ENCODE peak calls at places on chromosomes 16 and 17, in seven cellular contexts. Z is suprapubic skin; C is cardiac muscle cell; D is CD8-positive, alpha-beta T cell; S is hepatocyte; B is body of pancreas; N is uterus. J is an unnamed sample.

GRCh38 chr16:84091460-84091859 is 25.3 kb downstream of the MBTPS1 start:
- DNase-seq in S (no peak), C (no peak), Z (no peak), N (no peak), D (no peak), B (no peak), J (no peak)

GRCh38 chr17:19769946-19770652 is 22.0 kb upstream of the ALDH3A1 start:
- DNase-seq in S (no peak), D (no peak), C (no peak), Z (no peak), N (no peak), B (no peak), J (no peak)

GRCh38 chr16:11128211-11129123 is 127.5 kb downstream of the SOCS1 start:
- DNase-seq in Z (no peak), S (peak), N (peak), C (no peak), D (no peak), B (peak), J (no peak)

GRCh38 chr16:83762141-83763024 is 45.4 kb upstream of the HSBP1 start:
- DNase-seq in Z (no peak), D (no peak), C (no peak), S (no peak), N (no peak), B (no peak), J (no peak)

GRCh38 chr17:4914009-4914408 is 11.1 kb upstream of the CHRNE start:
- DNase-seq in Z (no peak), B (no peak), D (no peak), N (no peak), S (no peak), C (no peak), J (no peak)

GRCh38 chr17:20703781-20704180 is 124.3 kb downstream of the CDRT15L2 start:
- DNase-seq in N (no peak), S (no peak), B (no peak), D (no peak), Z (no peak), C (no peak), J (no peak)

GRCh38 chr17:77449908-77450741 is 309.4 kb downstream of the SEC14L1 start:
- DNase-seq in N (peak), C (peak), Z (peak), D (no peak), B (peak), S (peak), J (no peak)

GRCh38 chr16:47779201-47780016 is 318.3 kb downstream of the PHKB start:
- DNase-seq in N (no peak), C (no peak), Z (no peak), D (no peak), S (no peak), B (no peak), J (no peak)

GRCh38 chr17:40317345-40317873 is 8.4 kb downstream of the RARA start:
- DNase-seq in C (peak), B (no peak), Z (peak), S (peak), N (peak), D (peak), J (no peak)

GRCh38 chr16:67101301-67101675 is 8.5 kb upstream of the PHAF1 start:
- DNase-seq in D (no peak), B (no peak), S (no peak), Z (no peak), N (no peak), C (no peak), J (no peak)

GRCh38 chr16:70253291-70254094 is 1.8 kb upstream of the EXOSC6 start:
- DNase-seq in Z (no peak), B (peak), C (peak), N (no peak), S (peak), D (peak), J (no peak)

GRCh38 chr16:30777591-30778297 is 9.3 kb downstream of the ZNF629 start:
- DNase-seq in N (no peak), Z (no peak), B (no peak), D (no peak), C (no peak), S (no peak), J (no peak)

GRCh38 chr17:79850571-79851460 is 11.6 kb upstream of the CBX4 start:
- DNase-seq in N (no peak), S (peak), D (no peak), Z (no peak), C (no peak), B (no peak), J (no peak)

GRCh38 chr17:67931227-67931626 is 65.0 kb downstream of the C17orf58 start:
- DNase-seq in C (no peak), Z (no peak), N (no peak), S (no peak), B (no peak), D (no peak), J (no peak)

GRCh38 chr17:77282524-77283515 is 142.1 kb downstream of the SEC14L1 start:
- DNase-seq in Z (no peak), C (no peak), D (no peak), N (no peak), S (peak), B (peak), J (no peak)

GRCh38 chr17:5122586-5123342 is 6.9 kb downstream of the USP6 start:
- DNase-seq in B (peak), N (peak), S (peak), D (no peak), Z (peak), C (peak), J (no peak)

GRCh38 chr16:67760206-67760605 is 41.1 kb upstream of the GFOD2 start:
- DNase-seq in Z (no peak), S (no peak), N (no peak), C (no peak), B (no peak), D (no peak), J (peak)

GRCh38 chr16:86455116-86455515 is 55.2 kb upstream of the FOXF1 start:
- DNase-seq in N (no peak), S (peak), B (no peak), Z (no peak), D (no peak), C (no peak), J (no peak)

GRCh38 chr16:67672739-67673662 is 6.4 kb downstream of the C16orf86 start:
- DNase-seq in Z (no peak), B (peak), C (peak), S (peak), N (no peak), D (peak), J (no peak)

GRCh38 chr16:15650019-15650697 is at the start of gene NDE1:
- DNase-seq in D (peak), C (peak), Z (peak), B (peak), S (peak), N (peak), J (peak)
- TF ChIP-seq CTCF in D (no peak), C (no peak), Z (no peak), B (no peak), S (no peak), N (peak), J (no peak)

DNA sequence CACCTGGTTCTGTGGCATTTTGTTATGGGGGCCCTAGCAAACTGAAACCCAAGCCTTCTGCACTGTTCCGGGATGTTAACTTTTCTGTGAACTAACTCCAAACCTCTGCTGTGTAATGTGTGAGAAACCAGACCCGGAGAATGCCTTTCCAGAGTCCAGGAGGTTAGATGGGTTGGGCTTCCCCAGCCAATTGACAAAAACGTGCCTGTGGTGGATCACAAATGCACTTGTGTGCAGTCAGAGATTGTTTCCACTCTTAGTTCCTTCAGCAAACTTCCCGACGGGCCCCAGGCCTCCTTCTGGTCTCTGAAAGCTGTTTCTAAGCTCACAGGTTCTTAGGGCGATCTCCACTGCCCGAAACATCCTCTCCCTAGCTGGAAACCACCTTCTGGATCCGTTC is 13.7 kb upstream of the GGA2 start:
- DNase-seq in B (no peak), Z (no peak), N (no peak), S (no peak), C (no peak), D (no peak), J (no peak)
- H3K4me3 ChIP-seq in B (no peak), Z (no peak), N (no peak), S (no peak), C (no peak), D (no peak), J (no peak)

DNA sequence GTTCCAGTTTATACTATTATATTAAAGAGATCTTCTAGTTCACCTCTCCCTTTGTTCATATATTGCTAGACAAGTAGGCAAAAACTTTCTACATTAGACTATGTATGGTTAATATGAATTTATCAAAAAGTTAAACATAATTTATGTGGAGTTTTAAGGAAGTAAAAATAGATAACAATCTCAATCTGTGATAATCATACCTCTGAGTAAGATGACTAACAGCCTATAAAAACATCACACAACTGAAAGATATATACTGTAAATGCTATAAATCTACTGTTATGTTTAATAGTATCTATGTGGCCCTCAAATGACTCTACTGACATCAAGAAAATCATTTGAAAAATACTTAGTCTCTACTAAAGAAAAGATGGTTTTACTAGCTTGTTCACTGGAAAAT is 37.1 kb downstream of the AP1G1 start:
- DNase-seq in D (no peak), C (no peak), S (no peak), B (no peak), Z (no peak), N (no peak), J (peak)
- TF ChIP-seq CTCF in D (no peak), C (no peak), S (no peak), B (no peak), Z (no peak), N (no peak), J (no peak)

DNA sequence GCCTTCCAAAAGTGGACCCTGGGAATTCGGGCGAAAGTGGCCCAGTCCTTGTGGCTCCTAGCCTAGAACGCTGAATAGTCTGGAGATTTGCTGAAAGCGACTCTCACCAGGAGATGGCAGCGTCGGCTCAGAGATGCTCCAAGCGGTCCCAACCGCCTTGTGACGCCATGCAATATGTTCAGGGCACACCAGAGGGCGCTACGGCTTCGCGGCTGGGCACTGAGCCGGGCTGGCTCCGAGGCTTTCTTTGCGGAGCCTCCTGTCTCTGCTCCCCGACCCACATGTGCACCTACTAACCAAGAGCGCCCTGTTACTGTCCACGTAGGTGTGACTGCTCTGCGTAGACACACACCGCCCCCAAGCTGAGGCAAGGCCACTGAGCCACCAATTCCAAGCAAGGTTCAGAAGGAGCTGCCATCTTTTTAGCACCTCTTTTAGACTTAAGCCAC is 36.9 kb downstream of the SYCE1L start:
- DNase-seq in C (peak), B (peak), S (peak), N (peak), D (peak), Z (peak), J (peak)
- H3K4me3 ChIP-seq in C (no peak), B (no peak), S (no peak), N (no peak), D (peak), Z (peak), J (no peak)

GRCh38 chr17:48633266-48633816 is 7.2 kb upstream of the HOXB9 start:
- DNase-seq in N (no peak), D (no peak), Z (peak), S (no peak), C (no peak), B (no peak), J (no peak)

GRCh38 chr17:48634446-48635208 is 8.5 kb upstream of the HOXB9 start:
- DNase-seq in C (no peak), N (no peak), B (no peak), Z (no peak), D (no peak), S (no peak), J (no peak)

GRCh38 chr17:48639136-48639535 is 13.0 kb upstream of the HOXB9 start:
- DNase-seq in S (no peak), N (no peak), Z (no peak), D (no peak), B (no peak), C (no peak), J (no peak)

GRCh38 chr17:48637323-48638260 is 11.4 kb upstream of the HOXB9 start:
- DNase-seq in B (no peak), Z (no peak), N (no peak), S (no peak), D (no peak), C (no peak), J (no peak)

DNA sequence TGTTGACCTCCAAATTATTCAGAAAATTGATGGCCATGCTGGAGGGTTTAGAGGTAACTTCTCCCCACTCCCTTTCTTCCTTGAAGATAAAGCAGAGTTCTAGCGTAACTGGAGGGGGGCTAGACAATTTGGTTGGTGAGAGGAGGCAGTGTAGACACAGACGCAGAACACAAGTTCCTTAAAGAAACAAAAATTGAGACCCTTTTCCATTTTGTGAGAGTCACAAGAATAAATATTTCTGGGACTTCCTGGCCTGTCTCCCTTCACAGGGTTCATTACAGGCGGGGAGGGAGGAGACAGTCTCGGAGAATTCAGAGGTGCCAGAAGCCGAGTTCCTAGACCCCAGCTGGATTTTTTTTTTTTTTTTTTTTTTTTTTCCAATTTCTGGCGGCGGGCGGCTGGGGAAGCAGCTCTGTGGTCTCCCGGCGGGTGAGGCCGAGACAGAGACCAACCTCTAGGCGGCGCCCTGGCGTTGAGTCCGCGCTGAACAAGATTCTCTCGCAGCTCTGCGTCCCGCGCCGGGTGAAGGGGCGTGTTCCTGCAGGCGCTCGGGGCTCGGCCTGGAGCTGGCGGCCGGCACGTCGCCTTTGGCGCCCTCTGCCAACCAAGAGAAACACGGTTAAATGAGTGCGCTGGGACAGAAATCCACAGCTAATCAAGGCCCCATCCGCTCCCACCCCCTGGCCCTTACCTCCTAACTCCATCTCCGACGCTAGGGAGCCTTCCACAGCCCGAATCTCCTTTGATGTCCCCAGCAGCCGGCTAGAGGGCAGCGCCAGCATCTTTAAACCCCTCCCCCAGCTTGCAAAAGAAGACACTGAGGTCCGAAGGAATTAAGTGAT is 10.2 kb upstream of the HOXB9 start:
- DNase-seq in B (peak), N (peak), S (peak), D (peak), C (peak), Z (peak), J (no peak)
- TF ChIP-seq CTCF in B (peak), N (peak), S (peak), D (peak), C (peak), Z (peak), J (peak)

DNA sequence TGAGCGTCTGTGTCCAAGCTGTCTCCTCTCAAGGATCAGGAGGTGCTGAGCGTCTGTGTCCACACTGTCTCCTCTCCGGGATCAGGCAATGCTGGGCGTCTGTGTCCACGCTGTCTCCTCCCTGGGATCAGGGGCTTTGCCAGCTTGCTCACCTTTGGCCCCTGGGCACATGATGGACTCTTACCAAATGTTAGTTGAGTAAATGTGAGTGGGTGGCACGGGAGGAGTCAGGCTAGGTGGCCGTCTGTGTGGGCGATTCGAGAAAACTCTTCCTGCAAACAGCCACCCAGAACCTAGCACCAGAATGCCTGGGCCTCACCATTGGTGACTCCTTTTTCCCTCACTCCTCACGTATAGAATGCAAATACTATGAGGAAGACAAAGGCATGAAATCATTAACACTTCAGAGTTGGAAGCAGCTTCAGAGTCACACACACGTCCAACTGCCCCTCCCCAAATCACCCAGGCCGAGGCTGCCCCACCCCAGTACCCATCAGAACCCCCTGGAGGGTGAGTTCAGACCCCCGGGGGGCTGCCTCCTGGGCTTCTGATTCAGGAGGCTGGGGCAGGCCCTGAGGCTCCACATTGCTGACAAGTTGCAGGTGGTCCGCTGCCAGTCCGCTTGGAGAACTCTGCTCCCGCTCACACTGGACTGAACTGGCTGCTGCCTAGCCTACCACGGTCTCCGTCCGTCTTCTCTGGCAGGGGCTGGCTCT is 163.0 kb downstream of the LAT start:
- DNase-seq in C (no peak), S (no peak), D (no peak), N (no peak), Z (peak), B (no peak), J (no peak)
- H3K4me3 ChIP-seq in C (no peak), S (no peak), D (no peak), N (no peak), Z (no peak), B (no peak), J (no peak)

GRCh38 chr17:354651-355556 is 2.3 kb upstream of the RPH3AL start:
- DNase-seq in C (peak), Z (no peak), B (peak), D (no peak), S (no peak), N (no peak), J (no peak)

GRCh38 chr17:357634-358033 is 5.0 kb upstream of the RPH3AL start:
- DNase-seq in B (no peak), Z (no peak), C (no peak), S (no peak), N (no peak), D (no peak), J (no peak)

GRCh38 chr17:358491-359133 is 6.0 kb upstream of the RPH3AL start:
- DNase-seq in S (no peak), D (no peak), N (no peak), B (no peak), C (no peak), Z (no peak), J (no peak)

GRCh38 chr17:353838-354234 is 1.2 kb upstream of the RPH3AL start:
- DNase-seq in C (no peak), S (no peak), B (no peak), N (no peak), Z (no peak), D (no peak), J (no peak)

DNA sequence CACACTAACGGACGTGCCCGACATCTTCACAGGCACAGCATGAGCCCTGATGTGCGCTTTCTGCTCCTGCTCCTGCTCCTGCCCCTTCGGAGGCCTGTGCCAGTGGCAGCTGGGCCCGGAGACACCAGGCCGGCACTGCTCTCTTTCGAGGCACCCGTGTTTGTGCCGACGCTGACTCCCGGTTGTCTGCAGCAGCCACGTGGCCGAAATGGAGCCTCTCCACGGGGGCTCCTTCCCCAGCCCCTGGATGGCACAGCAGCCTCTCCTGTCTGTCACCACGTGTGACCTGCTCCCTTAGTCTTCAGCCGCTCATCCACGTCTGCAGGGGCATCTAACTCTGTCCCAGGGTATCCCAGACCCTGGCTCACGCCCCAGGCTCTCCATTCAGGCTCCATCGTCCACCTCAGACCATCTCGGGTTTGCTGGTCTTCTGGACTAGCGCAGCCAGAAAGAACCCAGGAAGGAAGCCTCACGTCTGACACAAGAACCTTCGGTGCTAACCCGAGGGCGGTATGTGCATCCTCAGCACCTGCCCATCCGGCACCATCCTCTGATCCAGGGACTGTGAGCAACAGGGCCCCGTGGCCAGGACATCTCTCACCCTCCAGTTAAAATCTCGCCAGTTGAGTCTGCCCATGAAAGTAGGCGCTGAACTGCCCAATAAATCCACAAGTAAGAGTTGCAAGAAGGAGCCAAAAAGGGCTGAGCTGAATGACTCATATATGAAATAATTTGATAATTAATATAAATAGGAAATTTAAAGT is 4.2 kb upstream of the RPH3AL start:
- DNase-seq in Z (no peak), N (no peak), D (no peak), B (no peak), C (no peak), S (no peak), J (no peak)
- TF ChIP-seq CTCF in Z (no peak), N (no peak), D (no peak), B (no peak), C (no peak), S (no peak), J (no peak)

DNA sequence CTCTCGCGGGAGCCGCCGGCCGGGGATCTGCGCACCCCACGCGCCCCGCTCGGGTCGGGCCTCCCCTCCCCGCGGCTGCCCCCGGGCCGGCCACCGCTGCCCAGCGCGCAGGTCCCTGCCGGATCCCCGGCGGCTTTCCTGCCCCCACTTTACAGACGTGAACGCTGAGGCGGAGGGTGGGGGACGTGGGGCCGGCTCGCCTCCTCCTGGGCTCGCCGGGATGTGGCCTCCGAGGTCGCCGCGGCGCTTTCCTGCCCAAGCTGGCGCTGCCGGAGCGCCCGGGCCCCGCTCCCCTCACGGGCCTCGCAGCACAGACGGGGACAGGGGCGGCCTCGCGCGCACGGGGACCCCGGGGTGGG is 26.7 kb downstream of the RTN4RL1 start:
- DNase-seq in C (no peak), Z (peak), B (peak), N (no peak), D (no peak), S (no peak), J (no peak)
- H3K4me3 ChIP-seq in C (no peak), Z (peak), B (peak), N (peak), D (no peak), S (peak), J (no peak)